ENCODE peak calls at places on chromosomes 6 and 20, in eight cellular contexts. Y is adrenal gland, U is HCT116, D is psoas muscle, P is cardiac muscle cell, S is ovary, M is left ventricle myocardium inferior, L is fibroblast of pulmonary artery. N is an unnamed sample.

GRCh38 chr20:58331961-58332551 is 22.5 kb downstream of the RAB22A start:
- DNase-seq in U (no peak), Y (no peak), D (no peak), P (no peak), L (no peak), S (no peak), M (no peak), N (no peak)

GRCh38 chr20:61031101-61031830 is 220.8 kb upstream of the CDH4 start:
- DNase-seq in U (no peak), P (no peak), S (no peak), D (no peak), M (no peak), Y (no peak), L (no peak), N (no peak)

GRCh38 chr6:116387374-116387773 is 16.6 kb downstream of the DSE start:
- DNase-seq in S (no peak), U (peak), P (peak), Y (no peak), D (no peak), L (peak), M (no peak), N (peak)

GRCh38 chr6:112883095-112883494 is 536.0 kb downstream of the RFPL4B start:
- DNase-seq in D (no peak), L (no peak), Y (no peak), U (no peak), M (no peak), P (no peak), S (no peak), N (peak)

GRCh38 chr20:33862709-33863403 is 51.7 kb downstream of the CHMP4B start:
- DNase-seq in D (peak), Y (peak), U (no peak), L (peak), S (peak), M (peak), P (peak), N (peak)

GRCh38 chr6:21708181-21708580 is 114.6 kb downstream of the SOX4 start:
- DNase-seq in L (no peak), S (no peak), D (no peak), Y (no peak), U (no peak), P (no peak), M (no peak), N (no peak)

GRCh38 chr6:116447496-116448011 is 13.6 kb upstream of the CALHM6 start:
- DNase-seq in D (no peak), U (no peak), S (no peak), M (no peak), L (peak), P (peak), Y (no peak), N (peak)

GRCh38 chr20:46199198-46199597 is 81.1 kb downstream of the CD40 start:
- DNase-seq in U (no peak), S (no peak), M (no peak), P (no peak), Y (peak), D (no peak), L (no peak), N (no peak)

GRCh38 chr20:1811621-1812498 is 83.3 kb upstream of the SIRPA start:
- DNase-seq in D (no peak), U (no peak), L (no peak), Y (no peak), M (no peak), S (no peak), P (no peak), N (no peak)

GRCh38 chr6:136173519-136174507 is 76.3 kb downstream of the MTFR2 start:
- DNase-seq in U (no peak), S (peak), Y (peak), L (peak), M (no peak), D (no peak), P (peak), N (no peak)

GRCh38 chr6:72646604-72647485 is 25.0 kb downstream of the KCNQ5 start:
- DNase-seq in D (no peak), M (no peak), P (no peak), U (no peak), Y (no peak), S (no peak), L (no peak), N (no peak)

GRCh38 chr6:31293343-31293742 is 21.5 kb upstream of the HLA-C start:
- DNase-seq in L (peak), D (no peak), M (no peak), S (no peak), P (peak), Y (no peak), U (no peak), N (peak)

GRCh38 chr20:62938105-62938888 is at the start of gene GID8:
- DNase-seq in U (no peak), S (peak), P (peak), M (peak), D (peak), L (peak), Y (no peak), N (peak)

GRCh38 chr6:166338854-166339253 is 3.5 kb downstream of the SFT2D1 start:
- DNase-seq in P (no peak), U (no peak), M (no peak), D (no peak), L (no peak), Y (no peak), S (no peak), N (no peak)

GRCh38 chr6:31356216-31356945 is 598 bp downstream of the HLA-B start:
- DNase-seq in Y (peak), S (peak), D (peak), P (peak), U (no peak), L (peak), M (peak), N (no peak)

GRCh38 chr6:123640567-123641187 is 3.9 kb upstream of the TRDN start:
- DNase-seq in P (no peak), D (no peak), M (no peak), S (no peak), L (no peak), Y (no peak), U (no peak), N (no peak)

GRCh38 chr6:8628063-8628462 is 192.7 kb upstream of the SLC35B3 start:
- DNase-seq in Y (no peak), D (no peak), M (no peak), S (no peak), U (no peak), L (no peak), P (no peak), N (no peak)

GRCh38 chr6:115972679-115973078 is 88.0 kb downstream of the FRK start:
- DNase-seq in M (no peak), S (no peak), U (no peak), P (peak), Y (no peak), D (no peak), L (peak), N (no peak)

GRCh38 chr20:13610205-13610604 is 28.5 kb downstream of the TASP1 start:
- DNase-seq in S (no peak), D (no peak), U (no peak), M (no peak), L (no peak), Y (no peak), P (peak), N (no peak)

GRCh38 chr6:6701864-6702263 is 113.3 kb downstream of the LY86 start:
- DNase-seq in L (no peak), Y (no peak), P (no peak), U (no peak), D (no peak), S (no peak), M (no peak), N (no peak)

GRCh38 chr20:24670981-24671380 is 201.6 kb downstream of the SYNDIG1 start:
- DNase-seq in P (no peak), D (no peak), S (no peak), Y (no peak), M (no peak), L (no peak), U (no peak), N (no peak)

GRCh38 chr6:109456710-109457595 is 1.4 kb upstream of the MICAL1 start:
- DNase-seq in U (no peak), L (peak), D (peak), S (no peak), Y (peak), M (peak), P (peak), N (peak)

GRCh38 chr6:7129360-7129759 is 21.6 kb downstream of the RREB1 start:
- DNase-seq in L (no peak), M (no peak), U (no peak), Y (no peak), S (no peak), D (no peak), P (no peak), N (no peak)

GRCh38 chr20:25044660-25045342 is 13.1 kb downstream of the ACSS1 start:
- DNase-seq in L (no peak), U (no peak), D (peak), M (no peak), P (no peak), Y (no peak), S (peak), N (no peak)

GRCh38 chr6:128655978-128656498 is 135.6 kb upstream of the PTPRK start:
- DNase-seq in S (no peak), L (peak), Y (no peak), U (peak), P (peak), D (no peak), M (no peak), N (peak)

GRCh38 chr20:62726716-62727583 is 18.3 kb downstream of the NTSR1 start:
- DNase-seq in L (no peak), Y (no peak), M (peak), U (no peak), S (no peak), D (no peak), P (no peak), N (no peak)

GRCh38 chr20:37343212-37343993 is 2.5 kb upstream of the SRC start:
- DNase-seq in Y (no peak), D (no peak), U (no peak), S (no peak), M (no peak), L (no peak), P (no peak), N (no peak)

GRCh38 chr20:33474097-33474846 is 15.6 kb upstream of the CBFA2T2 start:
- DNase-seq in Y (no peak), S (no peak), L (no peak), M (no peak), P (peak), U (no peak), D (no peak), N (no peak)

GRCh38 chr6:52362443-52363221 is 681 bp downstream of the PAQR8 start:
- DNase-seq in Y (peak), P (peak), M (peak), U (no peak), L (no peak), D (peak), S (peak), N (no peak)

GRCh38 chr6:1624848-1625341 is 15.2 kb downstream of the FOXC1 start:
- DNase-seq in S (no peak), D (peak), Y (no peak), L (no peak), M (no peak), P (peak), U (no peak), N (peak)

GRCh38 chr20:46605181-46605580 is 46.1 kb downstream of the SLC13A3 start:
- DNase-seq in D (no peak), P (no peak), U (no peak), L (no peak), M (no peak), Y (no peak), S (no peak), N (no peak)

GRCh38 chr6:34680802-34681515 is 15.6 kb downstream of the ILRUN start:
- DNase-seq in U (peak), M (no peak), S (no peak), Y (peak), L (peak), D (no peak), P (no peak), N (no peak)

GRCh38 chr6:81834141-81834621 is 81.7 kb upstream of the TENT5A start:
- DNase-seq in Y (no peak), L (peak), M (peak), S (peak), P (peak), U (no peak), D (no peak), N (peak)

GRCh38 chr6:111306104-111306888 is 176.7 kb downstream of the REV3L start:
- DNase-seq in S (no peak), U (no peak), P (no peak), L (no peak), M (no peak), Y (no peak), D (no peak), N (no peak)

GRCh38 chr6:117317261-117317660 is 51.9 kb downstream of the VGLL2 start:
- DNase-seq in M (no peak), Y (no peak), P (peak), U (peak), D (no peak), L (peak), S (no peak), N (no peak)

GRCh38 chr20:33352258-33353012 is 48.9 kb downstream of the CDK5RAP1 start:
- DNase-seq in M (no peak), U (no peak), D (no peak), P (no peak), L (no peak), S (no peak), Y (no peak), N (no peak)

GRCh38 chr20:13447385-13448180 is 191.1 kb downstream of the TASP1 start:
- DNase-seq in Y (no peak), U (no peak), D (no peak), L (no peak), M (no peak), P (no peak), S (no peak), N (no peak)

GRCh38 chr6:157891544-157892362 is 68.7 kb downstream of the SNX9 start:
- DNase-seq in P (peak), S (no peak), D (no peak), L (no peak), M (no peak), U (no peak), Y (no peak), N (no peak)

GRCh38 chr6:33694401-33694931 is 17.0 kb downstream of the UQCC2 start:
- DNase-seq in M (no peak), S (no peak), L (peak), Y (peak), P (peak), U (no peak), D (no peak), N (peak)

DNA sequence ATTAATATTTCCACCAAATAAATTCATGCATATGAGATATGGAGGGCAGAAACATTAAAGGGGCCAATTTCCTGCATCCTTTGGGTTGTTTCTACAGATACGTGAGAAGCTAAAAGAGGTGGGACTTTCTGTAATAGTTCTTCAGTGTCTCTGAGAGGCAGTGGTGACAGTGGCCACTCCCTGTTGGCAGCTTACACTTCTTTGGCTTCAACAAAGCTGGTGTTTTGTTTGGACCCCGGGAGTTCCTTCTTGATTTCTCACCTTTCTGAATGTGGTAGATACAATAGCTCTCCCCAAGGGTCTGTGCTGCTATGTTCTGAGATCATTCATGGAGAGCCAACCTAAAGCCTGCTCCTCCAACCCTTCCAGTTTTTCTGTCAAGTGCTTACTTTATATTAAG is 7.8 kb downstream of the PLCB1 start:
- DNase-seq in P (no peak), D (no peak), U (no peak), L (no peak), M (no peak), Y (no peak), S (no peak), N (no peak)
- TF ChIP-seq CTCF in P (no peak), D (no peak), U (no peak), L (no peak), M (no peak), Y (no peak), S (no peak), N (no peak)

GRCh38 chr20:17441745-17442144 is 89.4 kb downstream of the BFSP1 start:
- DNase-seq in U (no peak), P (no peak), S (no peak), L (no peak), D (no peak), Y (no peak), M (no peak), N (no peak)

GRCh38 chr20:17444091-17444490 is 87.1 kb downstream of the BFSP1 start:
- DNase-seq in M (no peak), S (no peak), Y (no peak), P (no peak), U (no peak), L (no peak), D (no peak), N (no peak)

GRCh38 chr20:17443326-17443858 is 87.8 kb downstream of the BFSP1 start:
- DNase-seq in Y (no peak), U (no peak), M (no peak), L (no peak), D (no peak), P (no peak), S (no peak), N (no peak)

GRCh38 chr20:17439897-17440296 is 91.3 kb downstream of the BFSP1 start:
- DNase-seq in D (no peak), Y (no peak), P (no peak), S (no peak), L (no peak), U (no peak), M (no peak), N (no peak)

GRCh38 chr20:17442588-17442987 is 88.6 kb downstream of the BFSP1 start:
- DNase-seq in S (no peak), P (no peak), M (no peak), L (no peak), Y (no peak), U (peak), D (no peak), N (no peak)
- TF ChIP-seq CTCF in S (no peak), P (no peak), M (no peak), L (peak), Y (no peak), U (peak), D (no peak), N (peak)

GRCh38 chr6:155381856-155382690 is 67.8 kb upstream of the TFB1M start:
- DNase-seq in P (peak), U (no peak), L (peak), S (no peak), D (no peak), M (no peak), Y (no peak), N (peak)

GRCh38 chr6:155384343-155384742 is 70.1 kb upstream of the TFB1M start:
- DNase-seq in S (no peak), D (no peak), U (no peak), M (no peak), P (no peak), L (no peak), Y (no peak), N (no peak)

GRCh38 chr6:155378724-155379123 is 64.4 kb upstream of the TFB1M start:
- DNase-seq in L (no peak), Y (no peak), D (no peak), S (no peak), P (no peak), M (no peak), U (no peak), N (no peak)

GRCh38 chr6:155378284-155378683 is 64.0 kb upstream of the TFB1M start:
- DNase-seq in L (no peak), P (no peak), M (no peak), Y (no peak), S (no peak), D (no peak), U (no peak), N (no peak)

DNA sequence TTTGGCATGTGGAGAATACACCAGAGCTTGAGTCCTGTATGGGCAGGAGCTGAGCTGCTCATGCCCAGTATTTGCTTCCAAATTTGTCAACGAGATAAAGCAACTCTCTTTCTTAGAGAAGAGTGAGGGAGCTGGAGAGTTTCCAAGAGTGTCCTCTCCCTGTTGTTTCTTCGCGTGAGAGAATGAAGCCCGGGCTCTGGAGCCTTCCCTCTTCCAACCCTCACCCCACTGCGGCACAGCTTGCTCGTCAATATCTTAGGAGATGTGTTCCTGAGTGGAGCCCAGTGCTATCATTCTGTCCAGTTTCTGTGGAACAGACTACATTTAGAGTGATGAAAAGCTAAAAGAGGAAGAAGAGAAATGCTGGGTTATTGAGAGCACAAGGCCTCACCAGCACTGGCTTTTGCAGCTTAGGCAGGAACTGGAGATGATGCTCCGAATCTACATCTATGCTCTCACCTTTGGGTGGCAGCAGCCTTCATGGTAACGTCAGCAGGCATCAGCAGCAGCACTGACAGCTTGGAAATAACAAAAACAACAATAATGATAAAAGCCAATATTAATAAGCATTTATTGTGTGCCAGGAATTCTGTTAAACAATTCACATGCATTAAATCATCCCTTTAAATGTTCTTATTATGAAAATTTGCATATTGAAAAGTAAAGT is 66.5 kb upstream of the TFB1M start:
- DNase-seq in L (no peak), P (no peak), D (no peak), Y (no peak), S (no peak), M (no peak), U (no peak), N (no peak)
- TF ChIP-seq CTCF in L (no peak), P (no peak), D (no peak), Y (no peak), S (no peak), M (no peak), U (no peak), N (no peak)

GRCh38 chr6:142886431-142887170 is 58.4 kb downstream of the HIVEP2 start:
- DNase-seq in M (no peak), D (no peak), U (no peak), Y (no peak), S (no peak), L (peak), P (peak), N (peak)
- TF ChIP-seq CTCF in M (peak), D (peak), U (peak), Y (peak), S (peak), L (peak), P (peak), N (peak)

GRCh38 chr6:2853766-2854393 is 12.2 kb upstream of the SERPINB1 start:
- DNase-seq in P (peak), L (peak), U (peak), M (no peak), D (peak), S (no peak), Y (peak), N (peak)
- TF ChIP-seq CTCF in P (peak), L (peak), U (peak), M (peak), D (peak), S (no peak), Y (peak), N (peak)

N was measured in HFFc6.